ENCODE peak calls at places on chromosomes 13 and 19, in six cellular contexts. W, V, H, G, I and M are unnamed samples.

GRCh38 chr13:30576528-30576927 is 41.2 kb upstream of the USPL1 start:
- DNase-seq in W (no peak), V (no peak), H (peak; percentile 55), G (peak; percentile 45), I (peak; percentile 32), M (no peak)

GRCh38 chr13:98214707-98215106 is 37.6 kb upstream of the RNF113B start:
- DNase-seq in W (no peak), V (no peak), H (no peak), G (no peak), I (no peak), M (no peak)

GRCh38 chr13:48235100-48235813 is 2.3 kb downstream of the ITM2B start:
- DNase-seq in W (no peak), V (peak; percentile 45), H (peak; percentile 47), G (no peak), I (peak; percentile 6), M (peak; percentile 19)

GRCh38 chr13:98279473-98280175 is 102.6 kb upstream of the RNF113B start:
- DNase-seq in W (no peak), V (peak; percentile 61), H (no peak), G (no peak), I (no peak), M (peak; percentile 46)

GRCh38 chr13:33313504-33313903 is 27.9 kb upstream of the STARD13 start:
- DNase-seq in W (no peak), V (no peak), H (no peak), G (no peak), I (no peak), M (no peak)

GRCh38 chr19:5718032-5718578 is 1.8 kb downstream of the LONP1 start:
- DNase-seq in W (no peak), V (no peak), H (peak; percentile 28), G (no peak), I (peak; percentile 55), M (no peak)

GRCh38 chr19:17754634-17755532 is 3.6 kb downstream of the FCHO1 start:
- DNase-seq in W (no peak), V (peak; percentile 95), H (no peak), G (no peak), I (no peak), M (peak; percentile 89)

GRCh38 chr13:26048745-26049144 is 3.1 kb downstream of the SHISA2 start:
- DNase-seq in W (no peak), V (no peak), H (no peak), G (no peak), I (no peak), M (no peak)

GRCh38 chr19:11324748-11325389 is 14.6 kb downstream of the RAB3D start:
- DNase-seq in W (no peak), V (no peak), H (peak; percentile 17), G (no peak), I (no peak), M (no peak)

GRCh38 chr19:35714601-35715354 is 3.0 kb upstream of the KMT2B start:
- DNase-seq in W (no peak), V (peak; percentile 35), H (no peak), G (no peak), I (no peak), M (peak; percentile 51)

GRCh38 chr19:22526661-22527272 is 104.6 kb upstream of the ZNF98 start:
- DNase-seq in W (no peak), V (no peak), H (no peak), G (no peak), I (no peak), M (no peak)

GRCh38 chr19:3606690-3607289 is at the start of gene TBXA2R:
- DNase-seq in W (no peak), V (peak; percentile 41), H (peak; percentile 57), G (peak; percentile 33), I (peak; percentile 51), M (peak; percentile 27)

GRCh38 chr19:54952591-54953344 is 5.4 kb upstream of the NLRP7 start:
- DNase-seq in W (no peak), V (no peak), H (no peak), G (no peak), I (peak; percentile 67), M (no peak)

GRCh38 chr19:51740356-51740755 is 11.3 kb downstream of the FPR1 start:
- DNase-seq in W (no peak), V (no peak), H (no peak), G (no peak), I (no peak), M (no peak)

GRCh38 chr13:36074659-36075058 is 56.5 kb downstream of the DCLK1 start:
- DNase-seq in W (no peak), V (no peak), H (peak; percentile 40), G (no peak), I (no peak), M (no peak)

GRCh38 chr13:90918551-90918950 is 428.9 kb upstream of the MIR17HG start:
- DNase-seq in W (no peak), V (no peak), H (peak; percentile 47), G (no peak), I (peak; percentile 52), M (no peak)

GRCh38 chr13:30148171-30148754 is 159.1 kb downstream of the KATNAL1 start:
- DNase-seq in W (no peak), V (no peak), H (no peak), G (no peak), I (no peak), M (peak; percentile 17)

GRCh38 chr19:1046836-1047695 is 7.2 kb downstream of the ABCA7 start:
- DNase-seq in W (no peak), V (no peak), H (no peak), G (no peak), I (no peak), M (no peak)

GRCh38 chr13:102020611-102021216 is 381.1 kb downstream of the FGF14 start:
- DNase-seq in W (no peak), V (no peak), H (no peak), G (no peak), I (peak; percentile 76), M (no peak)

GRCh38 chr13:33132644-33133440 is 116.6 kb downstream of the KL start:
- DNase-seq in W (no peak), V (no peak), H (peak; percentile 73), G (no peak), I (no peak), M (no peak)

GRCh38 chr13:97119899-97120745 is 102.0 kb upstream of the MBNL2 start:
- DNase-seq in W (no peak), V (no peak), H (no peak), G (no peak), I (peak; percentile 68), M (no peak)

GRCh38 chr13:40445557-40445990 is 220.9 kb downstream of the FOXO1 start:
- DNase-seq in W (no peak), V (peak; percentile 98), H (peak; percentile 97), G (no peak), I (peak; percentile 91), M (peak; percentile 100)

GRCh38 chr19:11322269-11323024 is 17.0 kb downstream of the RAB3D start:
- DNase-seq in W (no peak), V (no peak), H (no peak), G (no peak), I (no peak), M (no peak)

GRCh38 chr13:98173431-98173921 is 3.6 kb downstream of the RNF113B start:
- DNase-seq in W (no peak), V (no peak), H (peak; percentile 90), G (no peak), I (peak; percentile 28), M (no peak)

GRCh38 chr19:371501-372160 is 27.0 kb upstream of the MIER2 start:
- DNase-seq in W (no peak), V (peak; percentile 51), H (peak; percentile 7), G (no peak), I (no peak), M (peak; percentile 64)

GRCh38 chr19:47991191-47991808 is 670 bp downstream of the BSPH1 start:
- DNase-seq in W (no peak), V (no peak), H (no peak), G (no peak), I (no peak), M (no peak)